ENCODE peak calls at places on chromosomes 1 and 21, in seven cellular contexts. F is A549, V is stomach, A is K562, Y is GM12878, B is ovary, U is tibial nerve. N is an unnamed sample.

GRCh38 chr21:35222021-35222420 is 172.9 kb upstream of the RUNX1 start:
- DNase-seq in F (no peak), B (no peak), U (no peak), A (no peak), Y (no peak), V (no peak), N (no peak)

GRCh38 chr21:28793043-28793442 is 199.6 kb downstream of the LTN1 start:
- DNase-seq in Y (no peak), F (peak; percentile 1), A (no peak), B (no peak), V (no peak), U (no peak), N (no peak)

GRCh38 chr1:206814716-206815341 is 42.5 kb upstream of the IL10 start:
- DNase-seq in U (no peak), A (no peak), V (no peak), F (no peak), B (no peak), Y (no peak), N (no peak)

GRCh38 chr1:44862829-44863406 is 19.9 kb upstream of the PTCH2 start:
- DNase-seq in B (no peak), F (no peak), A (no peak), V (no peak), U (no peak), Y (no peak), N (no peak)

GRCh38 chr1:226975909-226976670 is 36.0 kb downstream of the COQ8A start:
- DNase-seq in V (no peak), U (no peak), A (no peak), F (no peak), Y (no peak), B (no peak), N (peak; percentile 51)

GRCh38 chr1:84675106-84675505 is 15.2 kb downstream of the SSX2IP start:
- DNase-seq in A (no peak), V (no peak), U (no peak), Y (no peak), F (no peak), B (no peak), N (no peak)

GRCh38 chr1:65147424-65148177 is 402 bp upstream of the AK4 start:
- DNase-seq in Y (no peak), U (no peak), B (peak; percentile 17), V (peak; percentile 71), F (peak; percentile 20), A (peak; percentile 85), N (peak; percentile 69)

GRCh38 chr1:978835-979743 is 2.8 kb downstream of the PERM1 start:
- DNase-seq in F (no peak), A (no peak), B (no peak), V (no peak), Y (no peak), U (no peak), N (peak; percentile 61)

GRCh38 chr1:209398330-209398991 is 185.1 kb upstream of the CAMK1G start:
- DNase-seq in U (peak; percentile 14), B (no peak), F (peak; percentile 88), A (no peak), Y (no peak), V (no peak), N (peak; percentile 71)

GRCh38 chr1:192878249-192878648 is 69.4 kb downstream of the RGS2 start:
- DNase-seq in F (no peak), B (peak; percentile 64), A (no peak), U (no peak), Y (no peak), V (no peak), N (peak; percentile 89)

GRCh38 chr1:171786534-171786933 is 5.1 kb downstream of the METTL13 start:
- DNase-seq in V (no peak), B (no peak), A (no peak), U (no peak), Y (no peak), F (no peak), N (no peak)

GRCh38 chr1:154499446-154499845 is 2.6 kb upstream of the TDRD10 start:
- DNase-seq in U (no peak), Y (no peak), B (no peak), V (no peak), F (no peak), A (no peak), N (no peak)

GRCh38 chr1:164651378-164651951 is 92.5 kb downstream of the PBX1 start:
- DNase-seq in Y (no peak), A (no peak), F (peak; percentile 65), V (peak; percentile 38), B (peak; percentile 55), U (no peak), N (no peak)

GRCh38 chr1:63924600-63924999 is 150.8 kb downstream of the ROR1 start:
- DNase-seq in F (no peak), U (no peak), Y (no peak), A (no peak), V (no peak), B (no peak), N (no peak)

DNA sequence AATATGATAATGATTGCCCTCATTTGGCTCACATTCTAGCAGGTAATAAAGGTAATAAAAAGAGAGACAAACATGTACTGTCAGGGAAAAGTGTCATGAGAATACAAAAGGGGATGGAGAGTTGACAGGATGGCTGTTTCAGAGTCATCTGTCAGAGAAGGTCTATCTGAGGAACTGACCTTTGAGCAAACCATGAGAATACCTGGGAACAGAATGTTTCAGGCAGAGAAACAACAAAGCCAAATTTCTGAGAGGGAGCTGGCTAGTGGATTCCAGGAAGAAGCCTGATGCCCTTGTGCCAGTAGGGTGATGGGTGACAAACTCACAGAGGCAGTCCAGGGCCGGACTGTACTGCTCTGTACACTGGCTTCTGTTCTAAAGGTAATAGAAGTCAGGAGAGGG is 107.2 kb downstream of the C1orf21 start:
- DNase-seq in V (no peak), A (no peak), Y (no peak), F (no peak), U (no peak), B (no peak), N (no peak)
- TF ChIP-seq EP300 in V (no peak), A (no peak), Y (no peak), F (no peak), U (no peak), B (no peak), N (no peak)

DNA sequence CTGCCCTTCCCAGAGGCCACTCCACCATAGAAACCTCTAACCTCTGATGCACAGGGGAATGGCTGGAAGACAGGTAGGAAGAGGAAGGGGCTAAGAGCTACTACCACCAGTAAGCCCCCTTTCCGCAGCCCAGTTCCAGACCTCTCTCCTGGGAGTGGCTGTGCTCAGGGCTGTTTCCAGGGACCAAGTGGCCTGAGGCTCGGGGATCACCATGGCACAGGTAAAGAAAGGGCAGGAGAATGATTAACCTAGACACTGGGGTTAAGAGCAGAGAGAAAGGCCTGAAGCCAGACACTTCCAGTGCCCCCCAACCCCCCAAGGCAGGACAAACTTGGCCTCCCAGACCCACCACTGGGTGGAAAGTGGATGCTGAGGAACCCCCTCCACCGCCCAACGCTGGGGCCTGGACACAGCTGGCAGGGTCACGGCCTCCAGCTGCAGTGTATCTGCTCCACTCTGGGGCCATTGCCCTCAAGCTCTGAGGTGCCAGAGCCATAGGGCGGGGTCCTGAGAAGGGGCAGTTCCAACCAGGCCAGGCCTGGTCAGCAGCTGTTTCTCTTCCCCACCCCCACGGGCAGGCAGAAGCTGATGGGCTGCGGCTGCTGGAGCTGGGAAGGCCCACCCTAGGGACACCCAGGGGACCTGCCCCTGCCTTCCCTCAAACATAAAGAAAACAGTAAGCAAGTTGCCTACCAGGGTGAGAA is 2.7 kb downstream of the TAGLN2 start:
- DNase-seq in B (peak; percentile 68), V (peak; percentile 51), U (no peak), F (peak; percentile 47), A (peak; percentile 56), Y (no peak), N (peak; percentile 75)
- TF ChIP-seq POLR2A in B (no peak), V (no peak), U (no peak), F (no peak), A (no peak), Y (peak; percentile 62), N (no peak)

DNA sequence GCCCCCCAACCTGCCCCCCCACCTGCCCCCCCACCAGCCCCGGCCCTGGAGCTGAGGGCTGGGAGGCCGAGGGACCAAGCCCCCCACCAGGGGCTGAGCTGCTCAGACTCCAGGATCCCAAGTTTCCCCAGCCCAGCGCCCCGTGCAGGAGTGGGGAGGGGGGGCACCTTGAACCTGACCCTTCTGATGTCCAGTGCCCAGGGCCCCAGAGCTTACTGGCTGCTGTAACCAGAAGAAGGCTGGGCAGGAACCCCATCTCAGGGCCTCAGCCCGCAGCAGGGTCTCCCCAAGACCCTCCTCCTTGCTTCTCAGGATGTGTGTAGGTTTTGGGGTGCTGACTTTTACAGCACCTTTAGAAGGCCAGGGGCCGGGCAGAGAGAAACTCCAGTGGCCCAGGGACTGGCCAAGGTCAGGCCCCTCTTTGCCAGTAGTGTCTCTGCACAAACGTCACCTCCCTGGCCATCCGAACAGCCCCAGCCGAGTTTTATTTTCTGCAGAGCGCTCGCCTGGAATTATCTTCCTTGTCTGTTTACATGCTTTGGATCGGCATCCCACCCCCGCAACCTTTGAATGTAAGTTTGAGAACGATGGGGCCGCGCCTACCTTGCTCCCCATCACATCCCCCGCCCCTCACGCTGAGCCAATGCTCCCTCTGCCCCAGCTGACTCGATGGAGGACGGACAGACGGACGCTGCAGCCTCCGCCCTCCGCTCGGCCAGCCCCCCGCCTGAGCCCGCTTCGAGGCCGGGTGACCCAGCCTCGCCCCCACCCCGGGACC is 70.1 kb upstream of the CASZ1 start:
- DNase-seq in U (no peak), A (no peak), Y (no peak), B (peak; percentile 19), F (peak; percentile 16), V (no peak), N (no peak)
- H3K4me3 ChIP-seq in U (peak overlapping the region; percentile 17), A (no peak overlapping the region), Y (no peak overlapping the region), B (peak overlapping the region; percentile 36), F (peak overlapping the region; percentile 62), V (peak overlapping the region; percentile 63), N (peak overlapping the region; percentile 26)

GRCh38 chr1:189847613-189848012 is 630.1 kb downstream of the BRINP3 start:
- DNase-seq in B (no peak), Y (no peak), V (no peak), U (no peak), A (no peak), F (no peak), N (no peak)
- TF ChIP-seq EP300 in B (no peak), Y (no peak), V (no peak), U (no peak), A (no peak), F (no peak), N (no peak)